ENCODE peak calls at places on chromosomes 12 and 14, in eight cellular contexts. O, U, R, Z, W, A, M and L are unnamed samples.

GRCh38 chr12:72493390-72493789 is 221.2 kb downstream of the TRHDE start:
- DNase-seq in O (no peak), U (no peak), R (no peak), Z (no peak), W (no peak), A (no peak), M (no peak), L (no peak)

GRCh38 chr12:80837342-80837978 is 100.3 kb downstream of the LIN7A start:
- DNase-seq in O (no peak), U (peak; percentile 16), R (peak; percentile 47), Z (peak; percentile 11), W (no peak), A (peak; percentile 54), M (peak; percentile 44), L (peak; percentile 34)

GRCh38 chr14:100193417-100194357 is 34.2 kb upstream of the DEGS2 start:
- DNase-seq in O (peak; percentile 27), U (no peak), R (no peak), Z (peak; percentile 39), W (no peak), A (no peak), M (no peak), L (no peak)

GRCh38 chr14:77031680-77032482 is 3.4 kb upstream of the IRF2BPL start:
- DNase-seq in O (no peak), U (no peak), R (no peak), Z (no peak), W (no peak), A (no peak), M (no peak), L (no peak)

GRCh38 chr14:96584199-96584906 is 82.2 kb downstream of the PAPOLA start:
- DNase-seq in O (no peak), U (no peak), R (no peak), Z (peak; percentile 59), W (no peak), A (no peak), M (no peak), L (peak; percentile 43)

GRCh38 chr14:94028450-94028826 is 2.3 kb downstream of the OTUB2 start:
- DNase-seq in O (no peak), U (no peak), R (no peak), Z (peak; percentile 25), W (no peak), A (no peak), M (no peak), L (no peak)

GRCh38 chr12:91968772-91969171 is 176.9 kb downstream of the BTG1 start:
- DNase-seq in O (no peak), U (no peak), R (no peak), Z (no peak), W (no peak), A (no peak), M (no peak), L (no peak)

GRCh38 chr12:1915082-1915968 is 3.1 kb downstream of the CACNA2D4 start:
- DNase-seq in O (no peak), U (no peak), R (no peak), Z (no peak), W (no peak), A (no peak), M (no peak), L (peak; percentile 42)

GRCh38 chr14:71591929-71592328 is 340.3 kb upstream of the RGS6 start:
- DNase-seq in O (no peak), U (peak; percentile 62), R (no peak), Z (no peak), W (no peak), A (no peak), M (peak; percentile 64), L (no peak)

GRCh38 chr12:111028830-111029229 is 108.5 kb upstream of the MYL2 start:
- DNase-seq in O (no peak), U (no peak), R (no peak), Z (no peak), W (no peak), A (no peak), M (no peak), L (no peak)

GRCh38 chr12:30422844-30423243 is 272.8 kb downstream of the IPO8 start:
- DNase-seq in O (no peak), U (no peak), R (no peak), Z (no peak), W (no peak), A (no peak), M (no peak), L (no peak)

GRCh38 chr14:86462193-86462592 is 932.2 kb downstream of the FLRT2 start:
- DNase-seq in O (no peak), U (no peak), R (no peak), Z (no peak), W (no peak), A (peak; percentile 15), M (no peak), L (no peak)

GRCh38 chr12:48999371-49000131 is at the start of gene DDN:
- DNase-seq in O (peak; percentile 63), U (no peak), R (no peak), Z (no peak), W (no peak), A (no peak), M (no peak), L (peak; percentile 72)

GRCh38 chr12:70402597-70402996 is 36.5 kb downstream of the KCNMB4 start:
- DNase-seq in O (no peak), U (no peak), R (no peak), Z (no peak), W (no peak), A (no peak), M (no peak), L (no peak)

GRCh38 chr12:110597885-110598284 is 14.8 kb upstream of the PPTC7 start:
- DNase-seq in O (no peak), U (no peak), R (no peak), Z (no peak), W (no peak), A (no peak), M (no peak), L (no peak)

GRCh38 chr12:132189378-132190011 is 45.2 kb downstream of the NOC4L start:
- DNase-seq in O (peak; percentile 14), U (peak; percentile 14), R (peak; percentile 71), Z (peak; percentile 83), W (peak; percentile 93), A (no peak), M (peak; percentile 30), L (peak; percentile 33)

GRCh38 chr12:28966049-28966778 is 182.9 kb upstream of the FAR2 start:
- DNase-seq in O (no peak), U (no peak), R (no peak), Z (no peak), W (no peak), A (no peak), M (no peak), L (no peak)

GRCh38 chr12:53324113-53324778 is 2.8 kb upstream of the AAAS start:
- DNase-seq in O (no peak), U (no peak), R (no peak), Z (no peak), W (peak; percentile 18), A (no peak), M (no peak), L (no peak)

GRCh38 chr12:132588821-132589669 is 21.3 kb downstream of the LRCOL1 start:
- DNase-seq in O (no peak), U (no peak), R (no peak), Z (no peak), W (no peak), A (no peak), M (no peak), L (no peak)

GRCh38 chr14:52906141-52906601 is 44.7 kb downstream of the FERMT2 start:
- DNase-seq in O (no peak), U (peak; percentile 60), R (no peak), Z (no peak), W (no peak), A (no peak), M (peak; percentile 80), L (no peak)

GRCh38 chr14:104446611-104447010 is 133.0 kb upstream of the C14orf180 start:
- DNase-seq in O (no peak), U (no peak), R (no peak), Z (no peak), W (no peak), A (no peak), M (no peak), L (no peak)

GRCh38 chr12:52206309-52207040 is 14.7 kb upstream of the KRT80 start:
- DNase-seq in O (no peak), U (no peak), R (no peak), Z (no peak), W (no peak), A (no peak), M (no peak), L (no peak)

GRCh38 chr12:92369643-92370042 is 224.0 kb upstream of the BTG1 start:
- DNase-seq in O (no peak), U (no peak), R (peak; percentile 78), Z (no peak), W (no peak), A (no peak), M (no peak), L (no peak)

GRCh38 chr14:51552275-51552674 is 99.4 kb upstream of the FRMD6 start:
- DNase-seq in O (no peak), U (no peak), R (no peak), Z (peak; percentile 8), W (no peak), A (no peak), M (no peak), L (no peak)

GRCh38 chr12:51263341-51263740 is 6.9 kb downstream of the SMAGP start:
- DNase-seq in O (no peak), U (no peak), R (no peak), Z (no peak), W (no peak), A (no peak), M (no peak), L (no peak)

GRCh38 chr12:25388216-25388615 is 137.5 kb upstream of the KRAS start:
- DNase-seq in O (no peak), U (no peak), R (no peak), Z (no peak), W (no peak), A (no peak), M (no peak), L (no peak)

GRCh38 chr14:90986510-90986909 is 73.9 kb downstream of the RPS6KA5 start:
- DNase-seq in O (no peak), U (no peak), R (no peak), Z (no peak), W (no peak), A (no peak), M (no peak), L (no peak)

GRCh38 chr12:11731455-11731854 is 82.0 kb downstream of the ETV6 start:
- DNase-seq in O (no peak), U (no peak), R (no peak), Z (no peak), W (no peak), A (no peak), M (no peak), L (no peak)

GRCh38 chr12:6080149-6081045 is 44.1 kb downstream of the VWF start:
- DNase-seq in O (no peak), U (no peak), R (no peak), Z (peak; percentile 27), W (no peak), A (no peak), M (no peak), L (no peak)

GRCh38 chr12:132807295-132808222 is 21.1 kb downstream of the GOLGA3 start:
- DNase-seq in O (peak; percentile 23), U (no peak), R (no peak), Z (no peak), W (no peak), A (no peak), M (no peak), L (no peak)

GRCh38 chr14:68842298-68842697 is 49.4 kb upstream of the ZFP36L1 start:
- DNase-seq in O (no peak), U (no peak), R (no peak), Z (no peak), W (no peak), A (no peak), M (no peak), L (no peak)

GRCh38 chr12:27290501-27291168 is 42.0 kb upstream of the BMAL2 start:
- DNase-seq in O (no peak), U (no peak), R (no peak), Z (no peak), W (no peak), A (no peak), M (no peak), L (no peak)

GRCh38 chr12:91565246-91565645 is 382.6 kb upstream of the DCN start:
- DNase-seq in O (no peak), U (no peak), R (no peak), Z (no peak), W (no peak), A (no peak), M (peak; percentile 32), L (no peak)

GRCh38 chr12:132289356-132290202 is 39.8 kb downstream of the GALNT9 start:
- DNase-seq in O (no peak), U (no peak), R (no peak), Z (no peak), W (no peak), A (no peak), M (no peak), L (no peak)